ENCODE peak calls at places on chromosomes 4 and X, in six cellular contexts. M is colonic mucosa, W is astrocyte of the spinal cord, F is fibroblast of mammary gland, U is psoas muscle, V is A549. I is an unnamed sample.
A peak's percentile ranks its signal among the peaks of the same experiment; 100 is the strongest.

GRCh38 chr4:185351691-185352090 is 44.0 kb downstream of the LRP2BP start:
- DNase-seq in F (no peak), V (no peak), W (no peak), M (no peak), U (no peak), I (no peak)

GRCh38 chrX:125004799-125005198 is 314.9 kb upstream of the TEX13C start:
- DNase-seq in F (no peak), M (no peak), U (no peak), V (no peak), W (no peak), I (no peak)

GRCh38 chr4:74547042-74547441 is 102.1 kb downstream of the AREG start:
- DNase-seq in U (no peak), W (no peak), F (no peak), M (no peak), V (no peak), I (no peak)

GRCh38 chr4:105145059-105145912 is 1.4 kb upstream of the TET2 start:
- DNase-seq in W (peak; percentile 20), V (no peak), F (peak; percentile 42), U (no peak), M (no peak), I (no peak)

GRCh38 chr4:152535236-152535902 is 523 bp downstream of the FBXW7 start:
- DNase-seq in V (no peak), M (peak; percentile 32), W (no peak), U (no peak), F (no peak), I (peak; percentile 15)

GRCh38 chrX:44019911-44020310 is 46.7 kb upstream of the NDP start:
- DNase-seq in M (no peak), W (no peak), U (no peak), F (no peak), V (no peak), I (no peak)

GRCh38 chr4:16450031-16450430 is 223.8 kb upstream of the TAPT1 start:
- DNase-seq in M (no peak), F (no peak), W (no peak), V (no peak), U (no peak), I (no peak)

GRCh38 chrX:119692241-119693031 is 532 bp downstream of the SEPTIN6 start:
- DNase-seq in V (peak; percentile 37), U (peak; percentile 57), W (peak; percentile 20), M (peak; percentile 58), F (peak; percentile 64), I (peak; percentile 33)

GRCh38 chrX:104742345-104742744 is 176.3 kb downstream of the IL1RAPL2 start:
- DNase-seq in M (no peak), V (peak; percentile 0), W (no peak), F (no peak), U (no peak), I (no peak)

GRCh38 chrX:110450050-110450449 is 91.4 kb downstream of the RTL9 start:
- DNase-seq in U (peak; percentile 79), M (peak; percentile 78), W (peak; percentile 72), V (peak; percentile 55), F (peak; percentile 73), I (peak; percentile 86)

GRCh38 chr4:110867981-110868380 is 245.1 kb upstream of the PITX2 start:
- DNase-seq in F (no peak), M (no peak), W (no peak), U (no peak), V (no peak), I (no peak)

GRCh38 chr4:46946914-46947313 is 37.9 kb upstream of the COX7B2 start:
- DNase-seq in M (no peak), F (peak; percentile 1), W (peak; percentile 11), U (no peak), V (peak; percentile 5), I (no peak)

GRCh38 chr4:184814686-184815045 is 11.1 kb downstream of the ACSL1 start:
- DNase-seq in F (no peak), V (no peak), M (no peak), U (no peak), W (no peak), I (no peak)

GRCh38 chr4:1644906-1645657 is 39.0 kb downstream of the FAM53A start:
- DNase-seq in W (peak; percentile 18), M (no peak), U (peak; percentile 68), V (no peak), F (peak; percentile 5), I (peak; percentile 62)

GRCh38 chr4:161320377-161320776 is 843.4 kb downstream of the FSTL5 start:
- DNase-seq in U (no peak), M (no peak), W (no peak), V (peak; percentile 54), F (no peak), I (no peak)

GRCh38 chr4:187493661-187494060 is 501.9 kb upstream of the ZFP42 start:
- DNase-seq in M (no peak), U (no peak), W (no peak), F (no peak), V (no peak), I (no peak)

GRCh38 chr4:144709159-144709558 is 63.2 kb downstream of the HHIP start:
- DNase-seq in V (no peak), W (peak; percentile 94), U (no peak), M (no peak), F (peak; percentile 80), I (no peak)

GRCh38 chr4:16102356-16102755 is 18.5 kb upstream of the PROM1 start:
- DNase-seq in U (no peak), M (no peak), F (no peak), W (no peak), V (no peak), I (no peak)

GRCh38 chrX:154091678-154092077 is 5.8 kb downstream of the MECP2 start:
- DNase-seq in M (no peak), U (no peak), W (no peak), V (no peak), F (no peak), I (no peak)

GRCh38 chr4:31141141-31141811 is 421.1 kb downstream of the PCDH7 start:
- DNase-seq in W (no peak), U (no peak), M (no peak), F (no peak), V (no peak), I (no peak)

GRCh38 chr4:177512646-177513045 is 70.4 kb upstream of the AGA start:
- DNase-seq in M (no peak), V (no peak), F (no peak), U (no peak), W (no peak), I (no peak)

GRCh38 chrX:138759217-138759943 is 47.9 kb upstream of the FGF13 start:
- DNase-seq in M (no peak), F (no peak), V (no peak), U (no peak), W (no peak), I (no peak)

GRCh38 chr4:81595287-81595686 is 123.6 kb upstream of the RASGEF1B start:
- DNase-seq in M (no peak), U (no peak), V (no peak), F (no peak), W (no peak), I (no peak)

GRCh38 chrX:102720237-102721168 is at the start of gene GPRASP3:
- DNase-seq in U (peak; percentile 86), F (peak; percentile 67), V (peak; percentile 88), W (peak; percentile 77), M (peak; percentile 81), I (peak; percentile 88)

GRCh38 chrX:19347916-19348315 is 4.2 kb downstream of the PDHA1 start:
- DNase-seq in U (no peak), W (no peak), M (no peak), F (no peak), V (no peak), I (no peak)

GRCh38 chr4:63618883-63619573 is 790.2 kb downstream of the TECRL start:
- DNase-seq in W (no peak), F (no peak), M (no peak), U (no peak), V (no peak), I (no peak)

GRCh38 chrX:13373027-13373806 is 53.4 kb upstream of the ATXN3L start:
- DNase-seq in W (no peak), U (no peak), M (no peak), F (peak; percentile 19), V (no peak), I (no peak)

GRCh38 chr4:81470456-81471327 is 1.0 kb downstream of the RASGEF1B start:
- DNase-seq in U (peak; percentile 67), V (no peak), M (peak; percentile 68), F (no peak), W (no peak), I (peak; percentile 66)

GRCh38 chr4:88759039-88759631 is 61.5 kb upstream of the NAP1L5 start:
- DNase-seq in U (no peak), W (peak; percentile 36), M (no peak), F (peak; percentile 86), V (no peak), I (no peak)
- H3K4me3 ChIP-seq in U (peak overlapping the region; percentile 55), W (no peak overlapping the region), M (no peak overlapping the region), F (no peak overlapping the region), V (no peak overlapping the region), I (peak overlapping the region; percentile 55)

GRCh38 chr4:15043922-15044321 is 41.6 kb downstream of the CPEB2 start:
- DNase-seq in W (no peak), M (no peak), U (no peak), V (no peak), F (no peak), I (no peak)

GRCh38 chr4:15042529-15043167 is 40.4 kb downstream of the CPEB2 start:
- DNase-seq in F (no peak), W (no peak), M (no peak), V (no peak), U (no peak), I (no peak)

GRCh38 chr4:15037923-15038541 is 35.8 kb downstream of the CPEB2 start:
- DNase-seq in U (no peak), V (no peak), W (no peak), M (no peak), F (no peak), I (no peak)

GRCh38 chr4:15040916-15041463 is 38.7 kb downstream of the CPEB2 start:
- DNase-seq in U (no peak), F (peak; percentile 44), M (no peak), V (no peak), W (no peak), I (no peak)

GRCh38 chr4:15043226-15043625 is 40.9 kb downstream of the CPEB2 start:
- DNase-seq in W (no peak), F (no peak), U (no peak), M (no peak), V (peak; percentile 7), I (no peak)
- TF ChIP-seq CTCF in W (peak; percentile 22), F (peak; percentile 12), U (no peak), M (no peak), V (peak; percentile 29), I (peak; percentile 42)

DNA sequence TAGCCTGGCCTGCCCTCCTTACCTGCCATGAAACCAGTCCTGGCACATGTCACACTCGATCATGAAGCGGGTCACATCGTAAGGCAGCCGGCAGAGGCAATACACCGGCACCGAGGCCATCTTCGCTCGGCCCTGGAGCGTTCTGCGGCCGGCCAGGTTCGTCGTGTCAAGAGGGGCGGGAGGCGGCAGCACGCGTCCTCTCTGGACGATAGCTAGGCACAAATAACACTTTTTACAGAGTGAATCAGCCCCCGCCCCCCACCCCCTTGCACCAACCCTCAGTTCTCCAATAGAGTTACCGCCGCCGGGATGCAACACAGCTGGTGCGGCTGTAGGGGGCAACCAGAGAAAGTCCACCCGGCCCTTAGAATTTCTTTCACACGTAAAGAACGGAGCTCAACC is 1.7 kb downstream of the PHF8 start:
- DNase-seq in V (peak; percentile 41), W (peak; percentile 71), M (peak; percentile 26), U (peak; percentile 62), F (peak; percentile 64), I (no peak)
- H3K4me3 ChIP-seq in V (peak overlapping the region; percentile 77), W (peak overlapping the region; percentile 71), M (peak overlapping the region; percentile 57), U (peak overlapping the region; percentile 81), F (peak overlapping the region; percentile 70), I (peak overlapping the region; percentile 65)

GRCh38 chr4:52982246-52982950 is 120.3 kb downstream of the RASL11B start:
- DNase-seq in V (peak; percentile 28), M (no peak), W (peak; percentile 76), F (peak; percentile 76), U (no peak), I (peak; percentile 13)
- TF ChIP-seq CTCF in V (peak; percentile 43), M (peak; percentile 56), W (peak; percentile 74), F (peak; percentile 86), U (peak; percentile 80), I (peak; percentile 73)